ENCODE peak calls at places on chromosomes 5 and 9, in six cellular contexts. U, A, R, Y, P and I are unnamed samples.

GRCh38 chr9:115969096-115969495 is 184.5 kb upstream of the PAPPA start:
- DNase-seq in P (no peak), A (no peak), U (no peak), R (no peak), Y (peak; percentile 0), I (no peak)

GRCh38 chr5:79357401-79357800 is 121.5 kb downstream of the JMY start:
- DNase-seq in A (no peak), U (no peak), Y (no peak), P (no peak), R (no peak), I (no peak)

GRCh38 chr9:18059447-18059846 is 414.5 kb upstream of the ADAMTSL1 start:
- DNase-seq in R (no peak), U (no peak), Y (no peak), P (no peak), A (no peak), I (no peak)

GRCh38 chr9:137757613-137758029 is 120.0 kb upstream of the CACNA1B start:
- DNase-seq in R (peak; percentile 6), Y (no peak), P (no peak), U (peak; percentile 58), A (no peak), I (no peak)

GRCh38 chr9:13386935-13387667 is 107.6 kb upstream of the MPDZ start:
- DNase-seq in R (no peak), Y (no peak), A (no peak), U (no peak), P (no peak), I (no peak)

GRCh38 chr5:139062910-139063663 is 135.1 kb downstream of the SIL1 start:
- DNase-seq in R (no peak), A (no peak), Y (no peak), P (no peak), U (no peak), I (no peak)

GRCh38 chr5:3597002-3597726 is 1.5 kb downstream of the IRX1 start:
- DNase-seq in A (no peak), U (no peak), R (no peak), P (no peak), Y (no peak), I (no peak)

GRCh38 chr9:80968611-80969010 is 720.7 kb downstream of the TLE1 start:
- DNase-seq in A (no peak), P (no peak), R (no peak), U (no peak), Y (no peak), I (no peak)

GRCh38 chr5:4874097-4874496 is 266.0 kb upstream of the ADAMTS16 start:
- DNase-seq in Y (no peak), R (no peak), U (no peak), P (no peak), A (no peak), I (no peak)

GRCh38 chr5:318341-318897 is 3.1 kb upstream of the AHRR start:
- DNase-seq in P (no peak), A (no peak), R (no peak), U (peak; percentile 41), Y (no peak), I (no peak)

GRCh38 chr9:89954229-89954628 is 349.4 kb downstream of the GADD45G start:
- DNase-seq in R (no peak), U (no peak), A (no peak), Y (no peak), P (no peak), I (no peak)

GRCh38 chr5:64384761-64385160 is 121.1 kb upstream of the RGS7BP start:
- DNase-seq in U (peak; percentile 7), Y (no peak), A (no peak), R (no peak), P (no peak), I (no peak)

GRCh38 chr5:149616727-149617284 is 35.5 kb downstream of the ARHGEF37 start:
- DNase-seq in R (no peak), Y (no peak), U (peak; percentile 50), A (no peak), P (no peak), I (no peak)

GRCh38 chr5:160287378-160288051 is 24.8 kb downstream of the CCNJL start:
- DNase-seq in R (no peak), P (no peak), Y (no peak), A (no peak), U (no peak), I (no peak)

GRCh38 chr5:141326088-141326854 is 4.0 kb upstream of the PCDHGA1 start:
- DNase-seq in Y (peak; percentile 44), P (peak; percentile 67), U (peak; percentile 54), R (peak; percentile 50), A (peak; percentile 73), I (peak; percentile 52)

GRCh38 chr9:132937463-132937901 is 6.9 kb downstream of the TSC1 start:
- DNase-seq in Y (no peak), A (no peak), U (no peak), R (no peak), P (no peak), I (no peak)

GRCh38 chr5:27311544-27311943 is 273.2 kb upstream of the CDH9 start:
- DNase-seq in A (no peak), Y (no peak), P (no peak), R (no peak), U (no peak), I (no peak)

GRCh38 chr5:148104226-148104625 is 40.4 kb downstream of the SPINK5 start:
- DNase-seq in P (no peak), R (no peak), A (no peak), U (no peak), Y (no peak), I (no peak)

GRCh38 chr5:92222449-92222848 is 839.3 kb upstream of the ARRDC3 start:
- DNase-seq in R (no peak), P (no peak), Y (no peak), A (no peak), U (no peak), I (no peak)

GRCh38 chr5:132674671-132675506 is 1.1 kb downstream of the IL4 start:
- DNase-seq in A (no peak), U (peak; percentile 79), Y (no peak), R (no peak), P (no peak), I (no peak)

GRCh38 chr5:7907612-7908011 is 38.7 kb downstream of the MTRR start:
- DNase-seq in A (no peak), Y (no peak), P (no peak), R (no peak), U (no peak), I (no peak)

GRCh38 chr5:57895766-57896165 is 413.2 kb upstream of the ACTBL2 start:
- DNase-seq in Y (no peak), P (no peak), U (no peak), R (no peak), A (no peak), I (no peak)

GRCh38 chr9:22203371-22204138 is 194.4 kb upstream of the CDKN2B start:
- DNase-seq in U (no peak), Y (no peak), P (no peak), R (no peak), A (no peak), I (no peak)

GRCh38 chr5:81519217-81519905 is 125.4 kb upstream of the ACOT12 start:
- DNase-seq in U (no peak), A (no peak), P (no peak), R (no peak), Y (no peak), I (no peak)

GRCh38 chr5:77292026-77292757 is 81.7 kb downstream of the PDE8B start:
- DNase-seq in A (no peak), P (no peak), Y (no peak), U (no peak), R (no peak), I (no peak)

GRCh38 chr5:61590473-61590872 is 258.4 kb downstream of the ZSWIM6 start:
- DNase-seq in P (no peak), R (no peak), Y (no peak), A (no peak), U (no peak), I (no peak)

GRCh38 chr5:79474416-79475173 is 39.3 kb downstream of the HOMER1 start:
- DNase-seq in Y (no peak), A (no peak), P (no peak), U (peak; percentile 10), R (no peak), I (no peak)

GRCh38 chr5:137254153-137254552 is 245.0 kb downstream of the SPOCK1 start:
- DNase-seq in A (no peak), R (no peak), U (no peak), P (no peak), Y (no peak), I (no peak)

GRCh38 chr9:81394816-81395215 is 294.5 kb downstream of the TLE1 start:
- DNase-seq in R (no peak), U (no peak), Y (no peak), P (no peak), A (no peak), I (no peak)

GRCh38 chr5:1868886-1869285 is 13.8 kb downstream of the IRX4 start:
- DNase-seq in A (no peak), P (no peak), R (no peak), Y (no peak), U (no peak), I (no peak)

GRCh38 chr5:116626272-116626723 is 51.7 kb upstream of the SEMA6A start:
- DNase-seq in Y (peak; percentile 68), R (no peak), P (no peak), U (no peak), A (no peak), I (no peak)

GRCh38 chr5:132414634-132415377 is 45.3 kb downstream of the SLC22A5 start:
- DNase-seq in Y (no peak), A (no peak), P (no peak), U (peak; percentile 46), R (no peak), I (no peak)

GRCh38 chr5:36396640-36397039 is 94.9 kb upstream of the RANBP3L start:
- DNase-seq in U (no peak), R (no peak), P (no peak), Y (no peak), A (no peak), I (no peak)

GRCh38 chr5:31962928-31963327 is 211.2 kb downstream of the GOLPH3 start:
- DNase-seq in P (no peak), A (no peak), R (no peak), U (no peak), Y (no peak), I (no peak)

GRCh38 chr5:37005252-37005651 is 128.7 kb downstream of the NIPBL start:
- DNase-seq in U (no peak), Y (no peak), A (no peak), R (no peak), P (no peak), I (no peak)

GRCh38 chr5:19547640-19548039 is 440.4 kb downstream of the CDH18 start:
- DNase-seq in A (no peak), U (no peak), R (no peak), P (no peak), Y (no peak), I (no peak)

GRCh38 chr9:96015876-96016686 is 140.6 kb downstream of the ERCC6L2 start:
- DNase-seq in A (peak; percentile 78), P (no peak), Y (no peak), R (no peak), U (peak; percentile 73), I (no peak)

GRCh38 chr5:4294878-4295277 is 699.2 kb downstream of the IRX1 start:
- DNase-seq in A (no peak), R (no peak), P (no peak), U (no peak), Y (no peak), I (no peak)